ENCODE peak calls at places on chromosome 2, in five cellular contexts. X is upper lobe of left lung, G is body of pancreas, O is right lobe of liver, H is heart left ventricle. E is an unnamed sample.

GRCh38 chr2:171655584-171655983 is 31.7 kb upstream of the DYNC1I2 start:
- DNase-seq in X (no peak), G (no peak), O (no peak), H (no peak), E (no peak)

GRCh38 chr2:229141626-229142025 is 129.5 kb downstream of the PID1 start:
- DNase-seq in X (no peak), G (no peak), O (no peak), H (no peak), E (no peak)

GRCh38 chr2:205848601-205849000 is 166.3 kb downstream of the NRP2 start:
- DNase-seq in X (no peak), G (no peak), O (no peak), H (no peak), E (no peak)

GRCh38 chr2:127096280-127096679 is 10.7 kb downstream of the BIN1 start:
- DNase-seq in X (no peak), G (no peak), O (peak; percentile 31), H (peak; percentile 39), E (no peak)

GRCh38 chr2:73886357-73886756 is 6.5 kb upstream of the ACTG2 start:
- DNase-seq in X (no peak), G (no peak), O (no peak), H (no peak), E (no peak)

GRCh38 chr2:240399419-240400318 is 35.8 kb upstream of the GPC1 start:
- DNase-seq in X (no peak), G (peak; percentile 1), O (no peak), H (no peak), E (no peak)

GRCh38 chr2:120253021-120253882 is 600 bp downstream of the RALB start:
- DNase-seq in X (peak; percentile 90), G (peak; percentile 84), O (peak; percentile 91), H (peak; percentile 94), E (peak; percentile 72)

GRCh38 chr2:579351-579886 is 97.8 kb downstream of the TMEM18 start:
- DNase-seq in X (no peak), G (no peak), O (no peak), H (no peak), E (no peak)

GRCh38 chr2:182077023-182077422 is 91.4 kb downstream of the PPP1R1C start:
- DNase-seq in X (no peak), G (no peak), O (no peak), H (no peak), E (no peak)

GRCh38 chr2:159147687-159148086 is 138.8 kb downstream of the WDSUB1 start:
- DNase-seq in X (no peak), G (no peak), O (no peak), H (no peak), E (no peak)

GRCh38 chr2:95351080-95351915 is 51.2 kb upstream of the FAHD2A start:
- DNase-seq in X (peak; percentile 11), G (no peak), O (no peak), H (no peak), E (no peak)

GRCh38 chr2:12486205-12487118 is 230.3 kb upstream of the TRIB2 start:
- DNase-seq in X (no peak), G (no peak), O (no peak), H (no peak), E (no peak)

GRCh38 chr2:228678110-228678509 is 496.6 kb upstream of the SPHKAP start:
- DNase-seq in X (no peak), G (no peak), O (no peak), H (no peak), E (no peak)

GRCh38 chr2:134669731-134670669 is 48.8 kb downstream of the TMEM163 start:
- DNase-seq in X (peak; percentile 82), G (peak; percentile 89), O (no peak), H (no peak), E (no peak)

GRCh38 chr2:222561817-222562424 is 94.0 kb downstream of the FARSB start:
- DNase-seq in X (no peak), G (peak; percentile 45), O (no peak), H (no peak), E (peak; percentile 32)

GRCh38 chr2:38613126-38613848 is 10.6 kb upstream of the HNRNPLL start:
- DNase-seq in X (peak; percentile 29), G (peak; percentile 29), O (no peak), H (no peak), E (no peak)

GRCh38 chr2:238449909-238450417 is 23.2 kb downstream of the ASB1 start:
- DNase-seq in X (peak; percentile 90), G (peak; percentile 64), O (peak; percentile 86), H (peak; percentile 70), E (peak; percentile 69)
- TF ChIP-seq POLR2A in X (no peak), G (no peak), O (peak; percentile 66), H (no peak), E (no peak)

GRCh38 chr2:7060602-7061435 is 143.6 kb downstream of the RNF144A start:
- DNase-seq in X (no peak), G (no peak), O (no peak), H (no peak), E (no peak)

GRCh38 chr2:7060156-7060555 is 142.9 kb downstream of the RNF144A start:
- DNase-seq in X (no peak), G (no peak), O (no peak), H (no peak), E (no peak)

GRCh38 chr2:7061436-7061779 is 144.2 kb downstream of the RNF144A start:
- DNase-seq in X (no peak), G (no peak), O (no peak), H (no peak), E (no peak)

GRCh38 chr2:7061921-7062320 is 144.7 kb downstream of the RNF144A start:
- DNase-seq in X (no peak), G (no peak), O (no peak), H (no peak), E (no peak)

GRCh38 chr2:7057865-7058400 is 140.7 kb downstream of the RNF144A start:
- DNase-seq in X (no peak), G (no peak), O (no peak), H (no peak), E (no peak)
- TF ChIP-seq CTCF in X (no peak), G (no peak), O (no peak), H (no peak), E (no peak)

GRCh38 chr2:102147935-102148334 is 5.4 kb downstream of the IL1R1 start:
- DNase-seq in X (no peak), G (no peak), O (no peak), H (no peak), E (no peak)
- H3K4me3 ChIP-seq in X (no peak overlapping the region), G (no peak overlapping the region), O (no peak overlapping the region), H (no peak overlapping the region), E (no peak overlapping the region)

DNA sequence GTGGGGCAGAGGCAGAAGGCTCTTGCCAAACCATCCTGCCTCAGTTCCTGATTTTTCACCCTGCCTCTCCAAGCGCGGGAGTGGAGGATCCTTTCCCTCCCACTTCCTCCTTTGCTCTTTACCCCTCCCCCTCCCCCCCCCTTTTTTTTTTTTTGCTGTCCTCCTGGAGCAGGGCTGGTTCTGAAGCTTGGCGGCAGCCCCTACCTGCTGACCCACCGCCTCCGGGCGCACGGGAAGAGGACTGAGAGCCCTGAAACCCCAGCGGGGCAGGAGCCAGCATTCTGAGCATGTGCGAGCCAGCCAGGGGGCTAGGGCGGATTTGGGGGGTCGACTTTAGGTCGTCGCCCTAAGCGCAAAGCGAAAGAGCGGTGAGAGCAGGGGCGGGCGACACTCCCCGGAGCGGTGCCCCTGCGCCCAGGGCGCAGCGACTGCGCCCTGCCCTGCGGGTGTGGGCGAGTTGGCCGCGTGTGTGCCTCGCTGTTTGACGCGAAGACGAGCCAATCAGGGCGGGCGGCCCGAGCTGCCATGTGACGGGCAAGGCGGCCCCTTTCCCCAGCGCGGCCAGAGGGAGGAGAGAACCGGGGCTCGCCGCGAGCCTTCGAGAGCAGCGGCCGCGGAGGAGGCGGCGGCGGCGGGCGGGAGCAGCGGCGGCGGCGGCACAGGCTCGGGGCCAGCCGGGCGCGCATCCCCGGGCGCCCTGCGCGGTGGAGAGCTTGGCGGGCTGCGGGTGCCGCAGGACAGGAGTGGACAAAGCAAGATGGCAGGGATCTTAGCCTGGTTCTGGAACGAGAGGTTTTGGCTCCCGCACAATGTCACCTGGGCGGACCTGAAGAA is at the start of gene CERS6:
- DNase-seq in X (peak; percentile 97), G (peak; percentile 97), O (peak; percentile 99), H (peak; percentile 98), E (peak; percentile 93)
- TF ChIP-seq POLR2A in X (peak; percentile 56), G (peak; percentile 84), O (peak; percentile 97), H (peak; percentile 95), E (peak; percentile 87)

GRCh38 chr2:200525882-200526651 is at the start of gene SGO2:
- DNase-seq in X (peak; percentile 97), G (peak; percentile 94), O (peak; percentile 97), H (peak; percentile 97), E (peak; percentile 90)

GRCh38 chr2:200525066-200525465 is 941 bp upstream of the SGO2 start:
- DNase-seq in X (no peak), G (no peak), O (no peak), H (no peak), E (no peak)

GRCh38 chr2:200523158-200523557 is 2.8 kb upstream of the SGO2 start:
- DNase-seq in X (no peak), G (no peak), O (no peak), H (no peak), E (no peak)

GRCh38 chr2:200525551-200525881 is 491 bp upstream of the SGO2 start:
- DNase-seq in X (no peak), G (no peak), O (no peak), H (no peak), E (no peak)

GRCh38 chr2:200523604-200524003 is 2.4 kb upstream of the SGO2 start:
- DNase-seq in X (no peak), G (no peak), O (no peak), H (no peak), E (no peak)
- TF ChIP-seq CTCF in X (no peak), G (no peak), O (no peak), H (no peak), E (no peak)

DNA sequence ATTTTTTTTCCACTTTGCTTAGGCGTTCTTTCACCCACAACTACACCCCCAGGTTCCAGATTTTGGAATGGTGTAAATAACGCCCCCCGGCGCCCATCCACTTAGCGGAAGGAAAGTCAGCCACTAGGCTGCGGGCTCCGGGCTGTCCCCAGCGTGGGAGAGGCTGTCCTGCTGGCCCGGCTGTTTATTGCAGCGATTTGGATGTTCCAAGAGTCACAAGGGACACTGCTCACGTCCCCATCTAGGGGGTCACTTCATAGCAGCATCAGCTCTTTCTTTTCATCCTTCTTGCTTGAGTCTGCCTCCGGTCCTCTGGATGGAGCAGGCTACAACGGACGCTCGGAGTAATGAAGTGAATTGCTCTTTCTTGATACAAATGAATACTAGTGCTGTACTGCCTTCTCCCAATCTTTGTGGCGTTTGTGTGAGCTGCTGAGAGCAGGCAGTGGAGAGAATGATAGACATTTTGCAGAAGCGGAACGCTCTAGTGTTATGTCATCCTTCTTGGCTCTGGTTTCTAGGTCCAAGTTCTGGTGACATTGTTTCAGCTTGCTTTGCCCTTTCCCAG is 50.7 kb upstream of the PAIP2B start:
- DNase-seq in X (peak; percentile 25), G (peak; percentile 27), O (peak; percentile 61), H (peak; percentile 80), E (no peak)
- H3K4me3 ChIP-seq in X (no peak overlapping the region), G (no peak overlapping the region), O (peak overlapping the region; percentile 66), H (peak overlapping the region; percentile 64), E (peak overlapping the region; percentile 45)